ENCODE peak calls at places on chromosome 16, in ten cellular contexts. I, L, P, K, V, E, M, S, Y and C are unnamed samples. For H3K4me1, the result is how much of the 10 kb centered on the place peaks cover.

GRCh38 chr16:23673971-23674614 is 4.6 kb upstream of the PLK1 start:
- DNase-seq in I (no peak), L (no peak), P (no peak), K (no peak), V (no peak), E (no peak), M (no peak), S (no peak), Y (no peak), C (no peak)

GRCh38 chr16:65421596-65421995 is 299.7 kb upstream of the CDH11 start:
- DNase-seq in I (no peak), L (no peak), P (no peak), K (no peak), V (no peak), E (no peak), M (no peak), S (no peak), Y (no peak), C (no peak)

GRCh38 chr16:48433849-48434530 is 48.8 kb upstream of the SIAH1 start:
- DNase-seq in I (no peak), L (no peak), P (no peak), K (no peak), V (no peak), E (no peak), M (no peak), S (no peak), Y (no peak), C (no peak)

GRCh38 chr16:3503513-3503912 is 2.7 kb downstream of the CLUAP1 start:
- DNase-seq in I (no peak), L (no peak), P (no peak), K (peak), V (no peak), E (no peak), M (no peak), S (no peak), Y (no peak), C (no peak)

GRCh38 chr16:68676113-68676860 is 31.2 kb downstream of the CDH3 start:
- DNase-seq in I (no peak), L (no peak), P (no peak), K (peak), V (no peak), E (no peak), M (no peak), S (no peak), Y (no peak), C (no peak)

GRCh38 chr16:3007957-3008748 is 4.6 kb upstream of the CLDN9 start:
- DNase-seq in I (no peak), L (no peak), P (no peak), K (no peak), V (no peak), E (no peak), M (no peak), S (peak), Y (no peak), C (no peak)

GRCh38 chr16:75007443-75007842 is 8.6 kb downstream of the ZNRF1 start:
- DNase-seq in I (no peak), L (no peak), P (no peak), K (no peak), V (no peak), E (no peak), M (no peak), S (no peak), Y (no peak), C (no peak)

GRCh38 chr16:80803341-80804060 is 897 bp downstream of the CDYL2 start:
- DNase-seq in I (no peak), L (peak), P (no peak), K (no peak), V (peak), E (no peak), M (peak), S (peak), Y (peak), C (no peak)

GRCh38 chr16:79607587-79607986 is 7.0 kb upstream of the MAF start:
- DNase-seq in I (peak), L (no peak), P (no peak), K (no peak), V (no peak), E (peak), M (peak), S (no peak), Y (no peak), C (no peak)

GRCh38 chr16:11743308-11744074 is 834 bp upstream of the TXNDC11 start:
- DNase-seq in I (peak), L (no peak), P (peak), K (peak), V (peak), E (peak), M (peak), S (peak), Y (peak), C (peak)

GRCh38 chr16:48950184-48950583 is 331.5 kb downstream of the CBLN1 start:
- DNase-seq in I (no peak), L (no peak), P (no peak), K (no peak), V (no peak), E (no peak), M (no peak), S (no peak), Y (no peak), C (no peak)

GRCh38 chr16:14061732-14062259 is 9.3 kb upstream of the MRTFB start:
- DNase-seq in I (peak), L (no peak), P (no peak), K (no peak), V (no peak), E (no peak), M (no peak), S (no peak), Y (no peak), C (no peak)

GRCh38 chr16:46914556-46915201 is 30.5 kb downstream of the GPT2 start:
- DNase-seq in I (no peak), L (no peak), P (no peak), K (no peak), V (no peak), E (no peak), M (no peak), S (no peak), Y (no peak), C (no peak)

GRCh38 chr16:1924095-1924494 is 5.9 kb upstream of the HS3ST6 start:
- DNase-seq in I (no peak), L (no peak), P (no peak), K (no peak), V (no peak), E (no peak), M (no peak), S (no peak), Y (no peak), C (no peak)

GRCh38 chr16:51556694-51557327 is 405.7 kb upstream of the SALL1 start:
- DNase-seq in I (no peak), L (no peak), P (no peak), K (peak), V (no peak), E (peak), M (no peak), S (no peak), Y (no peak), C (no peak)

GRCh38 chr16:11546522-11547485 is 39.9 kb downstream of the LITAF start:
- DNase-seq in I (no peak), L (no peak), P (no peak), K (no peak), V (no peak), E (peak), M (no peak), S (no peak), Y (no peak), C (no peak)

GRCh38 chr16:70428178-70428998 is 10.5 kb downstream of the ST3GAL2 start:
- DNase-seq in I (peak), L (peak), P (peak), K (peak), V (peak), E (peak), M (peak), S (no peak), Y (peak), C (peak)

GRCh38 chr16:10597184-10597583 is 16.8 kb upstream of the EMP2 start:
- DNase-seq in I (no peak), L (no peak), P (no peak), K (no peak), V (no peak), E (no peak), M (no peak), S (no peak), Y (no peak), C (no peak)

GRCh38 chr16:19186403-19186802 is 18.4 kb downstream of the SYT17 start:
- DNase-seq in I (no peak), L (no peak), P (no peak), K (no peak), V (no peak), E (no peak), M (no peak), S (no peak), Y (no peak), C (no peak)

GRCh38 chr16:72978212-72978611 is 69.7 kb downstream of the ZFHX3 start:
- DNase-seq in I (no peak), L (no peak), P (no peak), K (no peak), V (no peak), E (no peak), M (no peak), S (no peak), Y (peak), C (no peak)

GRCh38 chr16:74761665-74762064 is 13.0 kb downstream of the FA2H start:
- DNase-seq in I (no peak), L (no peak), P (no peak), K (no peak), V (no peak), E (no peak), M (no peak), S (no peak), Y (no peak), C (no peak)

GRCh38 chr16:81940781-81941560 is 70.3 kb downstream of the SDR42E1 start:
- DNase-seq in I (no peak), L (no peak), P (no peak), K (no peak), V (no peak), E (peak), M (no peak), S (no peak), Y (no peak), C (no peak)

GRCh38 chr16:84215531-84215930 is 24.3 kb downstream of the KCNG4 start:
- DNase-seq in I (no peak), L (no peak), P (no peak), K (no peak), V (no peak), E (no peak), M (no peak), S (no peak), Y (no peak), C (no peak)

GRCh38 chr16:85440744-85441143 is 172.4 kb upstream of the GSE1 start:
- DNase-seq in I (no peak), L (no peak), P (no peak), K (no peak), V (no peak), E (no peak), M (no peak), S (no peak), Y (no peak), C (no peak)
- H3K4me1 ChIP-seq in I (under half), L (under half), P (under half), K (under half), V (under half), E (under half), M (under half), S (under half), Y (under half), C (under half)

DNA sequence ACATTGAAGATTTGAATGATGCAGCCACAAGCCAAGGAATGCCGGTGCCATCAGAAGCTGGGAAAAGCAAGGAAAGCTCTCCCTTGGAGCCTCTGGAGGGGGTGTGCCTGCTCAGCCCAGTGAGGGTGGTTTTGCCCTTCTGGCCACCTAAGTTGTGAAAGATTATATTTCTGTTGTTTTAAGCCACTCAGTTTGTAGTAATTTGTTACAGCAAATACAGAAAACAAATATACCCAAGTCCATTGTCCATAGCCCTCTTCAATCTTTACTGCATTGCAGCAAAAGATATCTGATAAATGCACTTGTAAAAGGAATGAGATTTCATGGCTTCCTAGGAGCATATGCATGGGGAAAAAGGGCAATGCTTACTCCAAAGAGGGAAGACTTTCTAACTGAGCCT is 447.9 kb downstream of the HAPSTR1 start:
- DNase-seq in I (no peak), L (no peak), P (no peak), K (no peak), V (no peak), E (no peak), M (no peak), S (no peak), Y (no peak), C (no peak)
- H3K4me1 ChIP-seq in I (under half), L (under half), P (under half), K (under half), V (under half), E (under half), M (under half), S (under half), Y (under half), C (under half)

GRCh38 chr16:76947694-76948093 is 243.3 kb upstream of the MON1B start:
- DNase-seq in I (no peak), L (no peak), P (no peak), K (no peak), V (no peak), E (no peak), M (no peak), S (no peak), Y (no peak), C (no peak)
- H3K4me1 ChIP-seq in I (under half), L (under half), P (under half), K (under half), V (under half), E (under half), M (under half), S (under half), Y (under half), C (under half)

GRCh38 chr16:88855176-88855575 is 1.6 kb downstream of the GALNS start:
- DNase-seq in I (no peak), L (no peak), P (no peak), K (no peak), V (no peak), E (no peak), M (no peak), S (no peak), Y (no peak), C (no peak)
- H3K4me1 ChIP-seq in I (under half), L (under half), P (under half), K (under half), V (under half), E (under half), M (under half), S (under half), Y (under half), C (under half)

GRCh38 chr16:8863594-8864424 is 5.0 kb downstream of the CARHSP1 start:
- DNase-seq in I (no peak), L (peak), P (no peak), K (no peak), V (peak), E (peak), M (peak), S (no peak), Y (peak), C (no peak)
- H3K4me1 ChIP-seq in I (under half), L (half or more), P (under half), K (half or more), V (under half), E (half or more), M (half or more), S (under half), Y (under half), C (under half)

DNA sequence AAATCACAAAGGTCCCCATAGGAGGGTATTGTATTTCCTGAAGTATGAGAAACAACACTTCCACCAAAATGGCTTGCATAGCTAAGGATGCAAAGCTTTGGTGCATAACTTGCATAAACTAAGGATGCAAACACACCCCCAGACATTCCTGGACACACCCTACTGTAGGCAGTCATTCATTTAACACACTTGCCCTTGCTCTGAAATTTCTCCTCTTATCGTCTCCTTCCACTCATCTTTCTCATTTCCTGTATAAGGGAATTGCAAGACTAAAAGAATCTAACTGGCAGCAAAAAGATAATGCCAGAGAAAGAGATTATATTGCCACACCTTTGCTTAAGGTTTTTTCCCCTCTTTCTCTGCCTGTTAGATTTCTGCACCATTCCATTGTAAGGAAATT is 28.3 kb downstream of the CHD9 start:
- DNase-seq in I (no peak), L (no peak), P (no peak), K (no peak), V (no peak), E (peak), M (no peak), S (no peak), Y (no peak), C (no peak)
- H3K4me1 ChIP-seq in I (under half), L (half or more), P (half or more), K (half or more), V (under half), E (half or more), M (half or more), S (under half), Y (under half), C (under half)

DNA sequence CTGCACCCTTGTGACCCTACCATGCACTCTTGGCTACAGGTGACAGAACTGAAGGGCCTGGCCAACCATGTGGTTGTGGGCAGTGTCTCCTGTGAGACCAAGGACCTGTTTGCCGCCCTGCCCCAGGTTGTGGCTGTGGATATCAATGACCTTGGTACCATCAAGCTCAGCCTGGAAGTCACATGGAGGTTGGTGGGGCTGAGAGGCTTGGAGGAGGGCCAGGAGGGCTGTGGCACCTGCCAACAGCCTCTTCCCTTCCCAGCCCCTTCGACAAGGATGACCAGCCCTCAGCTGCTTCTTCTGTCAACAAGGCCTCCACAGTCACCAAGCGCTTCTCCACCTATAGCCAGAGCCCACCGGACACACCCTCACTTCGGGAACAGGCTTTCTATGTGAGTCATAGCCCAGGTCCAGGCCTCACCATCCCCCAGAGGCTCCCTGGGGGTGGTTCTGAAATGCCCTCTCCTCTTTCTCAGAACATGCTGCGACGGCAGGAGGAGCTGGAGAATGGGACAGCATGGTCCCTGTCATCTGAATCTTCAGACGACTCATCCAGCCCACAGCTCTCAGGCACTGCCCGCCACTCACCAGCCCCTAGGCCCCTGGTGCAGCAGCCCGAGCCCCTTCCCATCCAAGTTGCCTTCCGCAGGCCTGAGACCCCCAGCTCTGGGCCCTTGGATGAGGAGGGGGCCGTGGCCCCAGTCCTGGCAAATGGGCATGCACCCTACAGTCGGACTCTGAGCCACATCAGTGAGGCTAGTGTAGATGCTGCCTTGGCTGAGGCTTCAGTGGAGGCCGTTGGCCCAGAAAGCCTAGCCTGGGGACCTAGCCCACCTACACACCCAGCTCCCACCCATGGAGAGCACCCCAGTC is 13.0 kb downstream of the RIPOR1 start:
- DNase-seq in I (no peak), L (peak), P (no peak), K (no peak), V (no peak), E (peak), M (peak), S (no peak), Y (no peak), C (no peak)
- H3K4me1 ChIP-seq in I (under half), L (half or more), P (under half), K (under half), V (under half), E (under half), M (under half), S (under half), Y (under half), C (under half)

GRCh38 chr16:57093845-57094564 is 1.6 kb downstream of the CPNE2 start:
- DNase-seq in I (no peak), L (no peak), P (no peak), K (no peak), V (peak), E (no peak), M (peak), S (no peak), Y (peak), C (no peak)
- H3K4me1 ChIP-seq in I (under half), L (under half), P (under half), K (under half), V (under half), E (under half), M (under half), S (under half), Y (under half), C (under half)

GRCh38 chr16:88760424-88761142 is 24.4 kb downstream of the PIEZO1 start:
- DNase-seq in I (no peak), L (no peak), P (no peak), K (no peak), V (peak), E (no peak), M (no peak), S (no peak), Y (no peak), C (no peak)
- H3K4me1 ChIP-seq in I (under half), L (under half), P (under half), K (half or more), V (under half), E (under half), M (under half), S (under half), Y (under half), C (under half)

DNA sequence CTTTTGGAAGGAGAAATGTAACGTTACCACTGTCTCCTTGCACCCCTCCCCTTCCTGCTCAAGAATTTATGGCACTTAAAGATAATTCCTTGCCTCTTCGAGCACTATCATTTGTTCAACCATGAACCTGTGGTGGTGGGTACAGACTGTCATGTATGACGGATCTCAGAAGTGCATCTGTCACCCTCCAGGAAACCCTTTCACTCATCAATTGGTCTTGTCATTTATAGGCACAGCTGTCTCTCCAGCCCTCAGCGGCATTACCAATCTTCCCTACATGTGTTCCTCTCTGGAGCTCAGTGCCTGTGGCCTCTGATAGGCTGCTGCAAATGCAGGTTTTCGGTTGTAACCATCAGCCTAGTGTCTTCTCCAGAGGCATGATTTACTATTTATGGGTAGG is 15.0 kb downstream of the CNTNAP4 start:
- DNase-seq in I (no peak), L (no peak), P (no peak), K (no peak), V (no peak), E (no peak), M (no peak), S (no peak), Y (no peak), C (no peak)
- H3K4me1 ChIP-seq in I (under half), L (under half), P (under half), K (under half), V (under half), E (under half), M (under half), S (under half), Y (under half), C (under half)